ENCODE peak calls at places on chromosomes 2 and 18, in ten cellular contexts. L is NCI-H1105; T is naive thymus-derived CD8-positive, alpha-beta T cell; R is activated T-cell treated with anti-CD3 and anti-CD28 coated beads for 48 hours; Y is activated naive CD8-positive, alpha-beta T cell treated with anti-CD3 and anti-CD28 coated beads, Interleukin-2, amount 50 U/mL, for 16 hours; I is Daoy; M is stimulated activated CD4-positive, alpha-beta T cell treated with anti-CD3 and anti-CD28 coated beads, Interleukin-2, amount 100 ng/mL, for 48 hours; W is CD14-positive monocyte; E is activated gamma-delta T cell treated with anti-CD3 and anti-CD28 coated beads, Interleukin-2, amount 50 U/mL, for 16 hours; G is cardiac fibroblast. V is an unnamed sample.

GRCh38 chr18:46477425-46478011 is 179.5 kb downstream of the LOXHD1 start:
- DNase-seq in L (no peak), T (no peak), R (no peak), Y (no peak), I (no peak), M (no peak), W (no peak), E (no peak), G (no peak), V (no peak)

GRCh38 chr2:10360460-10361219 is 57.9 kb downstream of the HPCAL1 start:
- DNase-seq in L (no peak), T (no peak), R (no peak), Y (no peak), I (no peak), M (no peak), W (no peak), E (no peak), G (no peak), V (no peak)

GRCh38 chr2:206361407-206362045 is 81.8 kb upstream of the ADAM23 start:
- DNase-seq in L (no peak), T (no peak), R (peak), Y (no peak), I (no peak), M (peak), W (no peak), E (no peak), G (no peak), V (no peak)

GRCh38 chr2:235851841-235852527 is 316.2 kb downstream of the GBX2 start:
- DNase-seq in L (no peak), T (no peak), R (no peak), Y (no peak), I (no peak), M (no peak), W (no peak), E (no peak), G (no peak), V (no peak)

GRCh38 chr2:42031783-42032620 is 15.8 kb upstream of the PKDCC start:
- DNase-seq in L (no peak), T (no peak), R (no peak), Y (no peak), I (no peak), M (no peak), W (no peak), E (no peak), G (no peak), V (no peak)

GRCh38 chr18:11859903-11860407 is 8.7 kb downstream of the CHMP1B start:
- DNase-seq in L (no peak), T (no peak), R (no peak), Y (no peak), I (peak), M (no peak), W (no peak), E (no peak), G (peak), V (no peak)

GRCh38 chr18:22169889-22170420 is 566 bp downstream of the GATA6 start:
- DNase-seq in L (peak), T (no peak), R (no peak), Y (no peak), I (peak), M (no peak), W (no peak), E (no peak), G (peak), V (no peak)

GRCh38 chr2:237150831-237151230 is 65.1 kb downstream of the COPS8 start:
- DNase-seq in L (peak), T (no peak), R (no peak), Y (no peak), I (no peak), M (no peak), W (no peak), E (no peak), G (no peak), V (no peak)

GRCh38 chr2:233940376-233941276 is 23.5 kb downstream of the TRPM8 start:
- DNase-seq in L (no peak), T (no peak), R (no peak), Y (no peak), I (no peak), M (no peak), W (no peak), E (no peak), G (no peak), V (no peak)

GRCh38 chr18:8287184-8287885 is 321.9 kb upstream of the RAB12 start:
- DNase-seq in L (no peak), T (no peak), R (no peak), Y (no peak), I (no peak), M (no peak), W (no peak), E (no peak), G (no peak), V (no peak)